ENCODE peak calls at places on chromosomes 12 and 14, in ten cellular contexts. T is astrocyte of the cerebellum; D is upper lobe of right lung; H is naive thymus-derived CD4-positive, alpha-beta T cell; S is psoas muscle; L is astrocyte; Z is DND-41; V is OCI-LY7; G is aorta; U is kidney epithelial cell. A is an unnamed sample.

GRCh38 chr14:29637406-29637805 is 290.2 kb downstream of the PRKD1 start:
- DNase-seq in S (no peak), H (no peak), V (no peak), T (peak), D (no peak), Z (no peak), L (peak), U (peak), G (no peak), A (no peak)

GRCh38 chr14:88005978-88006851 is 1.3 kb downstream of the GPR65 start:
- DNase-seq in T (no peak), U (no peak), G (no peak), V (peak), D (no peak), H (peak), L (peak), Z (peak), S (no peak), A (no peak)

GRCh38 chr12:1504304-1505150 is 89.9 kb downstream of the FBXL14 start:
- DNase-seq in G (no peak), Z (no peak), L (no peak), U (no peak), T (no peak), V (no peak), H (no peak), D (no peak), S (no peak), A (no peak)

GRCh38 chr12:12735301-12735700 is 18.1 kb downstream of the CDKN1B start:
- DNase-seq in U (no peak), S (no peak), D (no peak), Z (no peak), T (no peak), L (peak), V (no peak), G (no peak), H (no peak), A (no peak)

GRCh38 chr14:55734731-55735130 is 154.7 kb downstream of the KTN1 start:
- DNase-seq in V (no peak), S (no peak), D (no peak), H (no peak), L (no peak), U (no peak), G (no peak), T (no peak), Z (no peak), A (no peak)

GRCh38 chr14:99246536-99247083 is 25.4 kb downstream of the BCL11B start:
- DNase-seq in D (no peak), G (no peak), T (no peak), H (peak), U (no peak), V (no peak), S (no peak), Z (no peak), L (no peak), A (no peak)

GRCh38 chr14:100815478-100816285 is 10.2 kb upstream of the MEG3 start:
- DNase-seq in T (peak), Z (no peak), U (no peak), D (no peak), G (peak), S (no peak), V (no peak), H (no peak), L (peak), A (no peak)

GRCh38 chr12:6250343-6250742 is 50.1 kb downstream of the CD9 start:
- DNase-seq in H (no peak), T (no peak), Z (no peak), U (no peak), V (no peak), G (no peak), D (peak), L (no peak), S (no peak), A (peak)

GRCh38 chr12:94615284-94616216 is 34.8 kb downstream of the TMCC3 start:
- DNase-seq in H (no peak), U (peak), L (peak), G (no peak), T (no peak), S (peak), D (no peak), Z (no peak), V (no peak), A (no peak)

DNA sequence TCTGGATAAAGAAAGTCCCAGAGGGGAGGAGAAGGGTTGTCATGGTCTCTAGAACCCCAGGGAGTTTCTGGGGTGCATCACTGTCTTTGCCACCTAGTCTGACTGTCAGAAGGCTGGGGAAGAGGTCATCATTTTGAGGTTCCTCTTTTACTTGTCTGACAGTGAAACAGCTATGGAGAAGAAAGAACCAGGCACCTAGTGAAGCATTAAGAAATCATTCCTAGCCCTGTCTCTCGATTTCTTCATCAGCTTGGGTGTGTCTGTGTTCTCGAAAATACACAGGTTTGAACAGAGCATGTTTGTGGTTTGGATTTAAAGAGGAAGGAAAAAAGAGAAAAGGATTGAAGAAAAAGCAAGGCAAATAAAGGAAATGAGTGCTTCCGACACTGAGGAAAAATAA is 158.7 kb upstream of the LRIG3 start:
- DNase-seq in V (no peak), T (no peak), U (no peak), H (no peak), Z (no peak), L (no peak), D (no peak), S (no peak), G (no peak), A (no peak)
- H3K4me3 ChIP-seq in V (no peak), T (no peak), U (no peak), H (no peak), Z (no peak), L (no peak), D (no peak), S (no peak), G (no peak), A (no peak)

GRCh38 chr12:92070054-92070863 is 75.4 kb downstream of the BTG1 start:
- DNase-seq in H (no peak), D (no peak), S (no peak), G (no peak), U (no peak), L (no peak), Z (no peak), V (no peak), T (no peak), A (no peak)
- H3K4me3 ChIP-seq in H (no peak), D (no peak), S (no peak), G (no peak), U (no peak), L (no peak), Z (no peak), V (no peak), T (no peak), A (no peak)

GRCh38 chr12:121536929-121537813 is 43.7 kb downstream of the KDM2B start:
- DNase-seq in V (peak), G (peak), U (peak), H (peak), D (peak), S (peak), T (peak), L (peak), Z (no peak), A (peak)

GRCh38 chr12:121536058-121536928 is 44.5 kb downstream of the KDM2B start:
- DNase-seq in L (peak), D (peak), U (peak), Z (no peak), S (peak), V (peak), T (peak), H (peak), G (peak), A (peak)

GRCh38 chr12:121534495-121535148 is 46.2 kb downstream of the KDM2B start:
- DNase-seq in S (no peak), G (no peak), D (no peak), U (no peak), T (no peak), H (peak), Z (no peak), L (no peak), V (peak), A (no peak)

GRCh38 chr12:121533391-121534090 is 47.3 kb downstream of the KDM2B start:
- DNase-seq in U (no peak), Z (no peak), G (no peak), D (peak), H (no peak), S (no peak), T (no peak), L (no peak), V (no peak), A (no peak)

GRCh38 chr12:121535150-121536057 is 45.4 kb downstream of the KDM2B start:
- DNase-seq in G (no peak), H (no peak), U (no peak), D (no peak), T (no peak), S (no peak), Z (no peak), V (no peak), L (no peak), A (no peak)
- H3K4me3 ChIP-seq in G (no peak), H (no peak), U (no peak), D (peak), T (peak), S (peak), Z (no peak), V (peak), L (peak), A (peak)

DNA sequence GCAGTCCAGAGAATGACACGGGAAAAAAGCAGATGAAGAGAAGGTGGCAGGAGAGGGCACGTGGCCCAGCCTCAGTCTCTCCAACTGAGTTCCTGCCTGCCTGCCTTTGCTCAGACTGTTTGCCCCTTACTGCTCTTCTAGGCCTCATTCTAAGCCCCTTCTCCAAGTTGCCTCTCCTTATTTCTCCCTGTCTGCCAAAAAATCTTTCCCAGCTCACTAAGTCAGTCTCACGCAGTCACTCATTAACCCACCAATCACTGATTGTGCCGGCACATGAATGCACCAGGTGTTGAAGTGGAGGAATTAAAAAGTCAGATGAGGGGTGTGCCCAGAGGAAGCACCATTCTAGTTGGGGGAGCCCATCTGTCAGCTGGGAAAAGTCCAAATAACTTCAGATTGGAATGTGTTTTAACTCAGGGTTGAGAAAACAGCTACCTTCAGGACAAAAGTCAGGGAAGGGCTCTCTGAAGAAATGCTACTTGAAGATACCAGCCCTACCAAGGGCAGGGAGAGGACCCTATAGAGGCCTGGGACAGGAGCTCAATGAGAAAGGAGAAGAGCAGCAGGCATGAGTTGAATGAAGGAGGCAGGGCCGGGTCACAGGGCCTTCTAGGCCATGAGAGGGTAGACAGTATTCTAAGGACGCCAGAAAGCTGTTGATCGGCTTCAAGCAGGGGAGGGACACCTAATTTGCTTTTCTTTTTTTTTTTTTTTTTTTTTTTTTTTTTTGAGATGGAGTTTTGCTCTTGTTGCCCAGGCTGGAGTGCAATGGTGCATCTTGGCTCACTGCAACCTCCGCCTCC is 40.9 kb downstream of the DAD1 start:
- DNase-seq in V (no peak), T (no peak), L (no peak), D (no peak), S (no peak), H (no peak), G (no peak), Z (no peak), U (no peak), A (no peak)
- H3K4me3 ChIP-seq in V (no peak), T (no peak), L (no peak), D (no peak), S (no peak), H (peak), G (no peak), Z (no peak), U (no peak), A (no peak)

GRCh38 chr12:121590476-121591143 is 9.8 kb upstream of the KDM2B start:
- DNase-seq in V (peak), U (no peak), Z (peak), S (peak), D (no peak), L (peak), H (peak), T (no peak), G (no peak), A (no peak)
- H3K4me3 ChIP-seq in V (peak), U (no peak), Z (peak), S (peak), D (peak), L (peak), H (peak), T (peak), G (no peak), A (no peak)

GRCh38 chr12:123712780-123713319 is 697 bp downstream of the ATP6V0A2 start:
- DNase-seq in U (no peak), D (no peak), S (no peak), H (no peak), Z (no peak), L (no peak), V (no peak), G (no peak), T (no peak), A (no peak)
- H3K4me3 ChIP-seq in U (peak), D (peak), S (peak), H (peak), Z (peak), L (peak), V (peak), G (peak), T (peak), A (peak)

DNA sequence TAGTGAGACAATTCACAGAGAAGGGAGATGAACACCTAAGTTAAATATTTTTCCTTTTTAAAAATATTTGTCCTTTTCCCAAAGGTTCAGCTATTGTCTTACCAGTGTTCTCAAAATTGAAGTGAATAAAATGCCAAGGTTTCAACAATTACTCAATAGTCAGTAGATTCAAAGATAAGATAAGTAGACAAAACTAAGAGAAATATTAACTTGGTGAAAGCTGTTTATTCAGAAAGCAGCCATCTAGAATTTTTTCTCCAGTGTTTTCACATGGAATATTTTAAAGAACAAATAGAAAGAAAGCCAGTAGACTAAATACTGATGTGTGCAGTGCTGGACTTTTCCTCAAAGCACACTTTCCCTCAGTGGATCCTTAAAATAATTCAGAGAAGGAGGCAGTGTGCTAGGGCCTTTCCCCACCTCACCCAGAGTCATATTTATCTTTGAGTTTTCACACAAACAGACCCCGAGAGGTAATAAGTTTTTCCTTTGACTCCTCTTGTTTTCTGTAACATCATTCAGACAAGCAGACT is 144.5 kb upstream of the PLEKHG7 start:
- DNase-seq in T (no peak), H (no peak), V (no peak), U (no peak), S (no peak), D (no peak), G (no peak), L (no peak), Z (no peak), A (no peak)
- H3K4me3 ChIP-seq in T (no peak), H (no peak), V (no peak), U (no peak), S (no peak), D (no peak), G (no peak), L (no peak), Z (no peak), A (no peak)

GRCh38 chr12:57549909-57550627 is at the start of gene KIF5A:
- DNase-seq in S (no peak), H (peak), V (peak), U (no peak), G (peak), T (no peak), L (no peak), D (peak), Z (no peak), A (peak)

GRCh38 chr12:57547366-57548315 is 649 bp upstream of the DCTN2 start:
- DNase-seq in L (no peak), H (no peak), T (no peak), D (no peak), Z (no peak), U (no peak), G (no peak), V (no peak), S (no peak), A (no peak)

GRCh38 chr12:57550628-57551549 is 1.0 kb downstream of the KIF5A start:
- DNase-seq in V (no peak), U (no peak), L (no peak), Z (no peak), S (no peak), T (no peak), G (no peak), D (peak), H (no peak), A (no peak)

GRCh38 chr12:57548488-57548887 is 1.4 kb upstream of the KIF5A start:
- DNase-seq in U (no peak), G (no peak), T (no peak), L (no peak), Z (no peak), V (no peak), S (no peak), D (no peak), H (no peak), A (no peak)

DNA sequence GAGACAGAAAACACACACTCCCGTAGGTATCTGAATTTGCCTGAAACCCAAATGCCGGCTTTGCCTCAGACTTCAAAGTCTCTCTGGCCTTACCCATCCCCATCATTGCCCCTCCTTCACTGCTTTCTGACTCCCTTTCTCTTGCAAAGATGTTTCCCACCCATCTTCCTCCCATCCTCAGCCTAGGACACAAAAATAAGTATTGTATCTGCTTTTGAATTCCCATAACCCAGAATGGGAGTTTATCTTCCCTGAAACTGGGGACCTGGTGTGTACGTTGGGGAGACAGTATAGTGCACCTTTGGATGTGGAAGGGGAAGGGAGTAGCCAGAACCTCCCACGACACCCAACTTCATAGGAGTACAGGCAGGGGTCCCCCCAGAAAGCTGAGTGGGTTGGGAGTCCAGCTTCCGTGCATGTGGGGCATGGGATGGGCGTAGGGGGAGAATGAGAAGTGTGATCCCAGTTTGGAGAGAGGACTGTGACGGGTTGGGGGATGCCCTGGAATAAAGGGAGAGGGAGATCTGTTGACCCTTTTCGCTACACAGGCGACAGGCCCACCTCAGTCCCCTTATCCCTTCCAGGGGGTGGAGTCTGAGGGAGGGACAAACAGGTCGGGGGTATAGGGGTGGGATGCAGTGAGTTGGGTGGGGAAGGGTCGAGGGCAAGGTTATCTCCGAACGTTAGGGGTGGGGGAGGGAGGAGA is 488 bp upstream of the KIF5A start:
- DNase-seq in H (no peak), G (no peak), D (no peak), Z (no peak), S (no peak), U (no peak), T (no peak), V (no peak), L (no peak), A (no peak)
- H3K4me3 ChIP-seq in H (peak), G (peak), D (peak), Z (no peak), S (peak), U (peak), T (peak), V (peak), L (peak), A (peak)

A was measured in WERI-Rb-1.